ENCODE peak calls at places on chromosomes 13 and 19, in four cellular contexts. S is neural crest cell, P is nucleus accumbens, O is IMR-90. Z is an unnamed sample.

GRCh38 chr19:48510421-48511268 is 990 bp downstream of the LMTK3 start:
- DNase-seq in S (peak; percentile 68), P (peak; percentile 42), O (peak; percentile 39), Z (peak; percentile 84)

GRCh38 chr13:20198781-20199180 is 6.0 kb upstream of the GJB2 start:
- DNase-seq in S (no peak), P (no peak), O (no peak), Z (no peak)

GRCh38 chr13:102847272-102848234 is 1.7 kb downstream of the ERCC5 start:
- DNase-seq in S (no peak), P (no peak), O (peak; percentile 54), Z (no peak)

GRCh38 chr13:26386026-26386425 is 132.1 kb downstream of the CDK8 start:
- DNase-seq in S (no peak), P (no peak), O (no peak), Z (no peak)

GRCh38 chr19:16209266-16209665 is 11.6 kb downstream of the AP1M1 start:
- DNase-seq in S (no peak), P (no peak), O (no peak), Z (no peak)

GRCh38 chr13:112446347-112446861 is 70.2 kb downstream of the SPACA7 start:
- DNase-seq in S (no peak), P (no peak), O (no peak), Z (no peak)

GRCh38 chr13:110756268-110756667 is 42.8 kb downstream of the ING1 start:
- DNase-seq in S (no peak), P (no peak), O (peak; percentile 95), Z (no peak)

GRCh38 chr13:20408181-20408580 is 117.5 kb downstream of the CRYL1 start:
- DNase-seq in S (no peak), P (no peak), O (no peak), Z (no peak)

GRCh38 chr13:79385694-79386093 is 20.4 kb downstream of the RBM26 start:
- DNase-seq in S (no peak), P (no peak), O (no peak), Z (no peak)

GRCh38 chr19:55855160-55855559 is 18.8 kb downstream of the NLRP4 start:
- DNase-seq in S (no peak), P (no peak), O (no peak), Z (no peak)

GRCh38 chr13:106153876-106154275 is 381.6 kb downstream of the EFNB2 start:
- DNase-seq in S (no peak), P (no peak), O (no peak), Z (no peak)

GRCh38 chr13:36329355-36329754 is 16.8 kb downstream of the SPART start:
- DNase-seq in S (no peak), P (no peak), O (peak; percentile 46), Z (no peak)

GRCh38 chr13:107866007-107866665 is 349.2 kb downstream of the LIG4 start:
- DNase-seq in S (peak; percentile 36), P (no peak), O (peak; percentile 34), Z (peak; percentile 24)

GRCh38 chr13:20610006-20610405 is 43.0 kb downstream of the IFT88 start:
- DNase-seq in S (no peak), P (no peak), O (peak; percentile 48), Z (no peak)

GRCh38 chr19:48629599-48630288 is 7.4 kb downstream of the DBP start:
- DNase-seq in S (no peak), P (peak; percentile 36), O (no peak), Z (peak; percentile 63)

GRCh38 chr13:96112936-96113335 is 23.0 kb downstream of the HS6ST3 start:
- DNase-seq in S (no peak), P (no peak), O (no peak), Z (no peak)

GRCh38 chr13:50923272-50923671 is 13.7 kb downstream of the RNASEH2B start:
- DNase-seq in S (no peak), P (no peak), O (no peak), Z (no peak)

GRCh38 chr19:10110076-10110971 is 1.2 kb upstream of the P2RY11 start:
- DNase-seq in S (no peak), P (no peak), O (no peak), Z (no peak)

GRCh38 chr13:21478881-21479808 is 20.0 kb upstream of the ZDHHC20 start:
- DNase-seq in S (peak; percentile 48), P (no peak), O (peak; percentile 81), Z (peak; percentile 52)

GRCh38 chr13:79432086-79432485 is 26.0 kb upstream of the RBM26 start:
- DNase-seq in S (no peak), P (no peak), O (no peak), Z (no peak)

GRCh38 chr19:33639034-33639681 is 17.4 kb downstream of the CHST8 start:
- DNase-seq in S (no peak), P (no peak), O (no peak), Z (no peak)

GRCh38 chr19:32652893-32653625 is 21.9 kb downstream of the ANKRD27 start:
- DNase-seq in S (no peak), P (peak; percentile 16), O (peak; percentile 81), Z (peak; percentile 46)

GRCh38 chr19:48856921-48857320 is 11.5 kb downstream of the PLEKHA4 start:
- DNase-seq in S (no peak), P (no peak), O (no peak), Z (no peak)

GRCh38 chr13:31775686-31776085 is 36.4 kb downstream of the RXFP2 start:
- DNase-seq in S (no peak), P (no peak), O (no peak), Z (no peak)

GRCh38 chr19:1465191-1466016 is 13.6 kb downstream of the C19orf25 start:
- DNase-seq in S (no peak), P (no peak), O (peak; percentile 36), Z (peak; percentile 58)

GRCh38 chr13:45873491-45874360 is 22.2 kb upstream of the SIAH3 start:
- DNase-seq in S (no peak), P (no peak), O (no peak), Z (no peak)

GRCh38 chr19:4123615-4124568 is at the start of gene MAP2K2:
- DNase-seq in S (peak; percentile 97), P (peak; percentile 78), O (peak; percentile 84), Z (peak; percentile 95)

Z was measured in frontal cortex.